ENCODE peak calls at places on chromosome 3, in five cellular contexts. P, D, K, L and T are unnamed samples.

GRCh38 chr3:161100994-161101393 is 4.2 kb downstream of the B3GALNT1 start:
- DNase-seq in L (no peak), P (no peak), D (no peak), K (no peak), T (no peak)

GRCh38 chr3:44000586-44000985 is 241.1 kb upstream of the TOPAZ1 start:
- DNase-seq in P (peak; percentile 11), K (no peak), D (no peak), L (no peak), T (no peak)

GRCh38 chr3:28053759-28054158 is 187.7 kb upstream of the CMC1 start:
- DNase-seq in P (no peak), L (no peak), K (no peak), D (peak; percentile 0), T (no peak)

GRCh38 chr3:160400048-160400630 is 689 bp downstream of the SMC4 start:
- DNase-seq in D (no peak), P (peak; percentile 21), K (peak; percentile 26), L (peak; percentile 87), T (no peak)

GRCh38 chr3:5899040-5899439 is 711.5 kb downstream of the EDEM1 start:
- DNase-seq in L (no peak), P (no peak), K (no peak), D (no peak), T (no peak)

GRCh38 chr3:129560269-129560787 is 17.4 kb downstream of the H1-8 start:
- DNase-seq in L (peak; percentile 68), P (no peak), D (no peak), K (no peak), T (no peak)

GRCh38 chr3:196537319-196537984 is 22.3 kb upstream of the SMCO1 start:
- DNase-seq in L (no peak), K (peak; percentile 62), D (peak; percentile 52), P (peak; percentile 15), T (peak; percentile 28)

GRCh38 chr3:149442845-149443544 is 31.5 kb upstream of the TM4SF4 start:
- DNase-seq in L (no peak), P (no peak), D (no peak), K (no peak), T (no peak)

GRCh38 chr3:129087138-129087702 is 26.6 kb downstream of the GP9 start:
- DNase-seq in K (no peak), D (no peak), P (no peak), L (no peak), T (no peak)

GRCh38 chr3:192482391-192482790 is 244.9 kb downstream of the FGF12 start:
- DNase-seq in K (no peak), D (no peak), L (no peak), P (no peak), T (no peak)

GRCh38 chr3:174208161-174208560 is 651.0 kb upstream of the NAALADL2 start:
- DNase-seq in L (no peak), P (no peak), D (no peak), K (no peak), T (no peak)

GRCh38 chr3:126858887-126859286 is 124.0 kb upstream of the PLXNA1 start:
- DNase-seq in L (no peak), D (no peak), K (no peak), P (no peak), T (peak; percentile 95)

GRCh38 chr3:32873491-32874130 is 55.8 kb downstream of the TRIM71 start:
- DNase-seq in K (no peak), D (no peak), P (peak; percentile 6), L (no peak), T (no peak)

GRCh38 chr3:191499307-191500125 is 38.6 kb downstream of the PYDC2 start:
- DNase-seq in D (no peak), L (peak; percentile 73), K (no peak), P (peak; percentile 37), T (peak; percentile 77)

GRCh38 chr3:141444586-141445285 is 42.1 kb upstream of the RASA2 start:
- DNase-seq in L (no peak), K (no peak), P (no peak), D (no peak), T (no peak)

GRCh38 chr3:184912166-184912565 is 100.2 kb downstream of the VPS8 start:
- DNase-seq in L (no peak), P (no peak), D (no peak), K (no peak), T (no peak)